ENCODE peak calls at places on chromosomes 2 and 18, in nine cellular contexts. F is foreskin fibroblast; K is dorsolateral prefrontal cortex; Y is activated CD8-positive, alpha-beta T cell treated with anti-CD3 and anti-CD28 coated beads for 36 hours; C is AG10803; U is Calu3; A is RWPE1; Z is heart left ventricle; B is neural crest cell. L is an unnamed sample.

GRCh38 chr2:72146357-72147302 is 1.0 kb downstream of the CYP26B1 start:
- DNase-seq in B (no peak), C (no peak), Y (no peak), U (no peak), Z (no peak), K (peak), A (no peak), F (no peak), L (no peak)

GRCh38 chr2:234025475-234025874 is 25.0 kb upstream of the SPP2 start:
- DNase-seq in C (no peak), A (peak), B (no peak), K (no peak), F (no peak), Z (no peak), Y (no peak), U (no peak), L (no peak)

GRCh38 chr2:106960633-106961205 is 74.8 kb upstream of the ST6GAL2 start:
- DNase-seq in K (no peak), B (no peak), Y (no peak), Z (no peak), A (no peak), C (no peak), F (no peak), U (no peak), L (no peak)

GRCh38 chr2:1550658-1551316 is 137.5 kb downstream of the TPO start:
- DNase-seq in Z (peak), C (peak), K (peak), U (peak), Y (peak), F (peak), B (peak), A (peak), L (peak)

GRCh38 chr2:162401871-162402270 is 57.9 kb downstream of the GCA start:
- DNase-seq in K (no peak), C (no peak), A (no peak), Y (no peak), F (no peak), Z (no peak), B (no peak), U (no peak), L (no peak)

GRCh38 chr2:238139141-238139840 is 823 bp downstream of the KLHL30 start:
- DNase-seq in C (no peak), K (no peak), A (no peak), Y (peak), B (no peak), F (no peak), U (no peak), Z (peak), L (no peak)

GRCh38 chr2:232896111-232896510 is 26.0 kb downstream of the SNORC start:
- DNase-seq in F (no peak), Y (no peak), B (no peak), A (no peak), Z (no peak), C (no peak), U (no peak), K (no peak), L (no peak)

GRCh38 chr2:151860613-151861146 is 32.5 kb upstream of the ARL5A start:
- DNase-seq in Z (no peak), C (peak), Y (no peak), K (no peak), B (no peak), A (no peak), F (no peak), U (no peak), L (no peak)

GRCh38 chr18:27144672-27145071 is 40.4 kb downstream of the CHST9 start:
- DNase-seq in A (no peak), C (no peak), K (no peak), B (no peak), Z (no peak), Y (no peak), F (no peak), U (no peak), L (no peak)

GRCh38 chr18:34951625-34952379 is 89.4 kb upstream of the MAPRE2 start:
- DNase-seq in C (no peak), Z (no peak), B (no peak), K (no peak), Y (no peak), F (no peak), A (no peak), U (no peak), L (no peak)

GRCh38 chr2:190791983-190792575 is 88.5 kb upstream of the GLS start:
- DNase-seq in Y (no peak), K (no peak), Z (no peak), F (no peak), B (no peak), U (no peak), C (no peak), A (no peak), L (no peak)

GRCh38 chr2:85917887-85918795 is 29.4 kb upstream of the ST3GAL5 start:
- DNase-seq in F (no peak), Y (no peak), C (peak), A (no peak), B (no peak), U (no peak), K (no peak), Z (no peak), L (no peak)

GRCh38 chr2:134389331-134389835 is 135.5 kb downstream of the MGAT5 start:
- DNase-seq in A (no peak), B (no peak), U (no peak), F (no peak), C (no peak), Z (no peak), Y (no peak), K (no peak), L (no peak)

GRCh38 chr2:85307527-85307897 is 20.3 kb downstream of the TGOLN2 start:
- DNase-seq in A (no peak), F (no peak), U (no peak), K (no peak), Y (no peak), B (no peak), C (no peak), Z (no peak), L (no peak)

GRCh38 chr18:21740724-21741510 is at the start of gene MIB1:
- DNase-seq in C (no peak), F (no peak), Y (no peak), K (no peak), Z (peak), B (peak), U (no peak), A (peak), L (peak)

GRCh38 chr2:56806924-56807323 is 623.1 kb downstream of the CCDC85A start:
- DNase-seq in Y (no peak), U (peak), C (no peak), A (no peak), F (no peak), K (no peak), Z (no peak), B (no peak), L (no peak)

GRCh38 chr18:24492445-24492844 is 32.0 kb downstream of the HRH4 start:
- DNase-seq in Y (no peak), A (no peak), B (no peak), K (no peak), U (no peak), F (no peak), Z (no peak), C (no peak), L (no peak)

GRCh38 chr18:76499596-76500340 is 4.7 kb upstream of the ZNF516 start:
- DNase-seq in U (no peak), C (no peak), A (no peak), B (no peak), F (no peak), Z (no peak), K (no peak), Y (no peak), L (no peak)

DNA sequence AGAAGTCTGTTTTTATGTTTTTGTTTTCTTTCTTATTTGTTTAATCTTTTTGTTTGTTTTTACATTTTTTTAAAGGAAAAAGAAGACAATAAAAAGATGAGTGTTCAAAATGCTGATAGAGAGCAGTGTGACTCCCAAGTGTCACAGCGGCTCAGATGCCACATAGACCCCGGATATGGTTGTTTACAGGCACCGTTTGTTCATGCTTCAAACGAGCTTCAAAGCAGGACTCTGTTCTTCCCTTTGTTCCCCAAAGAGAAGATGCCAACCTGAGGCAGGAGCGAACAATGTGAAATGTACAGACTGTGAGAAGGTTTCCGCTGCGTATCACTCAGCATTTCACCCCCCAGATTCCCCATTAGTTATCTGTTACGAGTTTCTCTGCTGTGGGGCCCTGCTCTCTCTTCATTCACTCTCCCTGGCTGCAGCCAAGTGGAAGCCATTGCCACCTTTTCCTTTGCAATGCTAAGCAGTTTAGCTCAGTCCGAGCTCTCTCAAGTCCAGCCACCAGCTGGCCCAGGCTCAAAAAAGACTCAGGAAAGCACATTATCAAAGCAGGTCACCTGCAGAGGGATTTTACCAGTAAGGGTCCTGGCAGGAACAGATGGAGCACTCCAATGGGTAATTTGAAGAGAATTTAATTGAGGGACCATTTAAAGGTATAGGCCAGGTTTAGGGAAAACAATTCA is 36.4 kb upstream of the PHLPP1 start:
- DNase-seq in Y (no peak), F (no peak), K (no peak), A (no peak), Z (no peak), C (no peak), B (no peak), U (no peak), L (no peak)
- TF ChIP-seq CTCF in Y (no peak), F (no peak), K (no peak), A (no peak), Z (no peak), C (no peak), B (no peak), U (no peak), L (no peak)

GRCh38 chr2:143205106-143205764 is 76.0 kb downstream of the ARHGAP15 start:
- DNase-seq in B (no peak), F (no peak), Z (no peak), U (no peak), Y (no peak), C (peak), K (no peak), A (peak), L (no peak)
- TF ChIP-seq CTCF in B (peak), F (peak), Z (peak), U (peak), Y (peak), C (peak), K (peak), A (no peak), L (peak)

GRCh38 chr2:202158796-202159195 is 79.6 kb downstream of the SUMO1 start:
- DNase-seq in A (no peak), Z (no peak), U (peak), B (no peak), F (peak), Y (no peak), K (peak), C (peak), L (no peak)
- TF ChIP-seq CTCF in A (no peak), Z (peak), U (no peak), B (no peak), F (peak), Y (no peak), K (no peak), C (peak), L (peak)

GRCh38 chr2:172329404-172330059 is 97.9 kb upstream of the ITGA6 start:
- DNase-seq in U (no peak), Y (no peak), K (no peak), A (no peak), B (no peak), Z (peak), C (no peak), F (no peak), L (no peak)
- TF ChIP-seq CTCF in U (no peak), Y (no peak), K (no peak), A (no peak), B (no peak), Z (no peak), C (no peak), F (no peak), L (no peak)

DNA sequence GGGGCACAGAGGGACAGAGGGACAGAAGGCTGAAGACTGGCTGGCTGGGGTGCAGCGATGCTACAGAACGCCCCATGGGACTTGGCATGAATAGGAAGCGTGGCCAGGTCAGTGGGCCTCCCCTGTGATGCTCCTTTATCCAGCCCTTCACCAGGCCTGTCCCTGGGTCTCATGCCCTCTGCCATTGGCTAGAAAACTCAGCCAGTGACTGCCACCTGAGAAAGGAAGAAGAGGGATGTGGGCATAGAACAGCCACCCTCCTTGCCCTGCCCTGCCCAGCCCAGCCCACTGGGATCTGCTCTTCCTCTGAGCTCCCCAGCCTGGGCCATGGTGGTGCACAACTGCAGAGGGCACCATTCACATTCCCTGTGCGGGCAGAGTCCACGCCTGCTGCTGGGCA is 10.5 kb upstream of the LAPTM4A start:
- DNase-seq in A (no peak), B (no peak), F (no peak), U (no peak), K (no peak), Y (no peak), Z (no peak), C (no peak), L (no peak)
- TF ChIP-seq CTCF in A (no peak), B (no peak), F (no peak), U (no peak), K (no peak), Y (no peak), Z (no peak), C (no peak), L (no peak)

GRCh38 chr2:47402555-47402804 is 476 bp upstream of the MSH2 start:
- DNase-seq in U (no peak), Z (no peak), F (peak), B (no peak), K (no peak), A (peak), Y (no peak), C (peak), L (no peak)
- TF ChIP-seq CTCF in U (no peak), Z (no peak), F (no peak), B (no peak), K (no peak), A (no peak), Y (no peak), C (no peak), L (no peak)

GRCh38 chr2:227280895-227281294 is 44.2 kb upstream of the MFF start:
- DNase-seq in Y (no peak), A (no peak), U (no peak), B (no peak), Z (no peak), F (no peak), C (no peak), K (no peak), L (no peak)

DNA sequence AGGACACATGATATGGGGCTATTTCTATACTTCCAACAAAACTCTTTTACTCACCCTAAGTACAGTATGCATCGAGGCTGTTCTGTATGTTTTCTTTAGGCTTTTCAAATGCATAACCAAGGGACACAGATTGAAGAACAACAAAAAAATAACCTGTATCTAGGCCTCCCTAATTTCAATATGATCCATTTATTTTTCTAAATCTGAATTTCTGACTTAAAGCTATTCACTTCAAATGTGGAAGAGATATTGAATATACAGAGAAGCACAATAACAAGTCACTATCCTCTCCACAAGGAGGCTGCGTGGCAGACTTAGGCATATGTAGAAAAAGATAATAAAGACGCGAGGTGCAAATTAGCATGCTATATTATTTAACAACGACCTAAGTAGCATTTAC is 39.3 kb upstream of the MFF start:
- DNase-seq in C (no peak), Z (no peak), A (no peak), B (no peak), U (no peak), Y (no peak), K (no peak), F (no peak), L (no peak)
- TF ChIP-seq CTCF in C (no peak), Z (no peak), A (no peak), B (no peak), U (no peak), Y (no peak), K (no peak), F (no peak), L (no peak)

GRCh38 chr2:5693288-5694015 is 1.3 kb downstream of the SOX11 start:
- DNase-seq in Z (peak), K (no peak), A (no peak), C (peak), Y (no peak), U (no peak), F (no peak), B (peak), L (peak)
- TF ChIP-seq CTCF in Z (no peak), K (no peak), A (no peak), C (no peak), Y (no peak), U (no peak), F (no peak), B (no peak), L (peak)

GRCh38 chr18:74819433-74820059 is 221.9 kb downstream of the ZNF407 start:
- DNase-seq in Y (peak), A (no peak), U (peak), Z (no peak), K (no peak), C (no peak), F (no peak), B (peak), L (no peak)
- TF ChIP-seq CTCF in Y (peak), A (peak), U (peak), Z (peak), K (peak), C (peak), F (peak), B (peak), L (peak)

L was measured in progenitor cell of endocrine pancreas.